ENCODE peak calls at places on chromosomes 16 and 17, in four cellular contexts. One of them, this sample, is unnamed.

GRCh38 chr17:299546-299945 is 53.1 kb downstream of the RPH3AL start:
- DNase-seq in CD4-positive, alpha-beta memory T cell: no peak
- DNase-seq in CD8-positive, alpha-beta memory T cell: no peak
- DNase-seq in IMR-90: no peak
- DNase-seq in this sample: no peak

GRCh38 chr16:27676807-27677206 is 126.9 kb downstream of the KATNIP start:
- DNase-seq in CD4-positive, alpha-beta memory T cell: no peak
- DNase-seq in CD8-positive, alpha-beta memory T cell: no peak
- DNase-seq in IMR-90: peak; percentile 80
- DNase-seq in this sample: peak; percentile 44

GRCh38 chr17:56222255-56222654 is 69.0 kb downstream of the ANKFN1 start:
- DNase-seq in CD4-positive, alpha-beta memory T cell: no peak
- DNase-seq in CD8-positive, alpha-beta memory T cell: no peak
- DNase-seq in IMR-90: peak; percentile 13
- DNase-seq in this sample: peak; percentile 19

GRCh38 chr17:58357312-58358297 is 5.6 kb upstream of the SUPT4H1 start:
- DNase-seq in CD4-positive, alpha-beta memory T cell: no peak
- DNase-seq in CD8-positive, alpha-beta memory T cell: no peak
- DNase-seq in IMR-90: no peak
- DNase-seq in this sample: no peak

GRCh38 chr17:30345527-30346075 is 11.7 kb upstream of the TMIGD1 start:
- DNase-seq in CD4-positive, alpha-beta memory T cell: no peak
- DNase-seq in CD8-positive, alpha-beta memory T cell: no peak
- DNase-seq in IMR-90: no peak
- DNase-seq in this sample: no peak

GRCh38 chr16:22684282-22685161 is 129.4 kb upstream of the HS3ST2 start:
- DNase-seq in CD4-positive, alpha-beta memory T cell: no peak
- DNase-seq in CD8-positive, alpha-beta memory T cell: no peak
- DNase-seq in IMR-90: peak; percentile 40
- DNase-seq in this sample: peak; percentile 49

GRCh38 chr16:14106457-14106856 is 35.3 kb downstream of the MRTFB start:
- DNase-seq in CD4-positive, alpha-beta memory T cell: no peak
- DNase-seq in CD8-positive, alpha-beta memory T cell: no peak
- DNase-seq in IMR-90: peak; percentile 40
- DNase-seq in this sample: no peak

GRCh38 chr17:31470592-31470991 is 79.1 kb downstream of the RAB11FIP4 start:
- DNase-seq in CD4-positive, alpha-beta memory T cell: no peak
- DNase-seq in CD8-positive, alpha-beta memory T cell: no peak
- DNase-seq in IMR-90: no peak
- DNase-seq in this sample: no peak

GRCh38 chr17:6467567-6467966 is 23.3 kb downstream of the PIMREG start:
- DNase-seq in CD4-positive, alpha-beta memory T cell: no peak
- DNase-seq in CD8-positive, alpha-beta memory T cell: no peak
- DNase-seq in IMR-90: no peak
- DNase-seq in this sample: no peak

GRCh38 chr17:6508519-6509294 is 47.6 kb downstream of the PITPNM3 start:
- DNase-seq in CD4-positive, alpha-beta memory T cell: no peak
- DNase-seq in CD8-positive, alpha-beta memory T cell: no peak
- DNase-seq in IMR-90: no peak
- DNase-seq in this sample: no peak

GRCh38 chr16:46757339-46758050 is 9.4 kb upstream of the MYLK3 start:
- DNase-seq in CD4-positive, alpha-beta memory T cell: no peak
- DNase-seq in CD8-positive, alpha-beta memory T cell: no peak
- DNase-seq in IMR-90: peak; percentile 7
- DNase-seq in this sample: no peak

GRCh38 chr16:48499822-48500440 is 110.0 kb downstream of the N4BP1 start:
- DNase-seq in CD4-positive, alpha-beta memory T cell: no peak
- DNase-seq in CD8-positive, alpha-beta memory T cell: no peak
- DNase-seq in IMR-90: peak; percentile 93
- DNase-seq in this sample: peak; percentile 98

GRCh38 chr17:12553625-12554024 is 112.1 kb upstream of the MYOCD start:
- DNase-seq in CD4-positive, alpha-beta memory T cell: no peak
- DNase-seq in CD8-positive, alpha-beta memory T cell: no peak
- DNase-seq in IMR-90: peak; percentile 12
- DNase-seq in this sample: no peak

GRCh38 chr17:28253663-28254062 is 65.3 kb upstream of the TMEM97 start:
- DNase-seq in CD4-positive, alpha-beta memory T cell: no peak
- DNase-seq in CD8-positive, alpha-beta memory T cell: no peak
- DNase-seq in IMR-90: no peak
- DNase-seq in this sample: no peak

GRCh38 chr17:77827461-77827968 is 131.0 kb upstream of the TNRC6C start:
- DNase-seq in CD4-positive, alpha-beta memory T cell: no peak
- DNase-seq in CD8-positive, alpha-beta memory T cell: no peak
- DNase-seq in IMR-90: no peak
- DNase-seq in this sample: no peak

GRCh38 chr17:75565066-75565465 is 22.5 kb upstream of the MYO15B start:
- DNase-seq in CD4-positive, alpha-beta memory T cell: no peak
- DNase-seq in CD8-positive, alpha-beta memory T cell: no peak
- DNase-seq in IMR-90: peak; percentile 15
- DNase-seq in this sample: peak; percentile 25

GRCh38 chr16:27724491-27724878 is 174.5 kb downstream of the KATNIP start:
- DNase-seq in CD4-positive, alpha-beta memory T cell: no peak
- DNase-seq in CD8-positive, alpha-beta memory T cell: no peak
- DNase-seq in IMR-90: no peak
- DNase-seq in this sample: peak; percentile 54

GRCh38 chr16:85615014-85615851 is 2.1 kb downstream of the GSE1 start:
- DNase-seq in CD4-positive, alpha-beta memory T cell: no peak
- DNase-seq in CD8-positive, alpha-beta memory T cell: peak; percentile 54
- DNase-seq in IMR-90: no peak
- DNase-seq in this sample: peak; percentile 8

GRCh38 chr16:10581507-10581906 is 1.1 kb upstream of the EMP2 start:
- DNase-seq in CD4-positive, alpha-beta memory T cell: no peak
- DNase-seq in CD8-positive, alpha-beta memory T cell: no peak
- DNase-seq in IMR-90: peak; percentile 29
- DNase-seq in this sample: peak; percentile 19

GRCh38 chr17:33292981-33293867 is at the start of gene ASIC2:
- DNase-seq in CD4-positive, alpha-beta memory T cell: no peak
- DNase-seq in CD8-positive, alpha-beta memory T cell: no peak
- DNase-seq in IMR-90: peak; percentile 4
- DNase-seq in this sample: no peak

GRCh38 chr17:17086585-17086984 is 44.3 kb downstream of the MPRIP start:
- DNase-seq in CD4-positive, alpha-beta memory T cell: no peak
- DNase-seq in CD8-positive, alpha-beta memory T cell: no peak
- DNase-seq in IMR-90: no peak
- DNase-seq in this sample: no peak

GRCh38 chr17:64685705-64686104 is 23.6 kb upstream of the SMURF2 start:
- DNase-seq in CD4-positive, alpha-beta memory T cell: no peak
- DNase-seq in CD8-positive, alpha-beta memory T cell: no peak
- DNase-seq in IMR-90: no peak
- DNase-seq in this sample: no peak

GRCh38 chr17:41593306-41594095 is 6.8 kb upstream of the KRT14 start:
- DNase-seq in CD4-positive, alpha-beta memory T cell: no peak
- DNase-seq in CD8-positive, alpha-beta memory T cell: no peak
- DNase-seq in IMR-90: no peak
- DNase-seq in this sample: no peak

GRCh38 chr16:89944773-89945172 is 3.8 kb upstream of the DEF8 start:
- DNase-seq in CD4-positive, alpha-beta memory T cell: no peak
- DNase-seq in CD8-positive, alpha-beta memory T cell: no peak
- DNase-seq in IMR-90: no peak
- DNase-seq in this sample: no peak

GRCh38 chr17:2092253-2092652 is 37.4 kb downstream of the HIC1 start:
- DNase-seq in CD4-positive, alpha-beta memory T cell: no peak
- DNase-seq in CD8-positive, alpha-beta memory T cell: no peak
- DNase-seq in IMR-90: no peak
- DNase-seq in this sample: no peak

GRCh38 chr16:70298988-70299938 is at the start of gene DDX19B:
- DNase-seq in CD4-positive, alpha-beta memory T cell: peak; percentile 57
- DNase-seq in CD8-positive, alpha-beta memory T cell: peak; percentile 57
- DNase-seq in IMR-90: peak; percentile 64
- DNase-seq in this sample: peak; percentile 68

GRCh38 chr16:85157813-85158701 is 45.8 kb upstream of the CIBAR2 start:
- DNase-seq in CD4-positive, alpha-beta memory T cell: peak; percentile 12
- DNase-seq in CD8-positive, alpha-beta memory T cell: peak; percentile 49
- DNase-seq in IMR-90: no peak
- DNase-seq in this sample: no peak

GRCh38 chr16:80176114-80176513 is 364.7 kb upstream of the DYNLRB2 start:
- DNase-seq in CD4-positive, alpha-beta memory T cell: no peak
- DNase-seq in CD8-positive, alpha-beta memory T cell: no peak
- DNase-seq in IMR-90: no peak
- DNase-seq in this sample: no peak

DNA sequence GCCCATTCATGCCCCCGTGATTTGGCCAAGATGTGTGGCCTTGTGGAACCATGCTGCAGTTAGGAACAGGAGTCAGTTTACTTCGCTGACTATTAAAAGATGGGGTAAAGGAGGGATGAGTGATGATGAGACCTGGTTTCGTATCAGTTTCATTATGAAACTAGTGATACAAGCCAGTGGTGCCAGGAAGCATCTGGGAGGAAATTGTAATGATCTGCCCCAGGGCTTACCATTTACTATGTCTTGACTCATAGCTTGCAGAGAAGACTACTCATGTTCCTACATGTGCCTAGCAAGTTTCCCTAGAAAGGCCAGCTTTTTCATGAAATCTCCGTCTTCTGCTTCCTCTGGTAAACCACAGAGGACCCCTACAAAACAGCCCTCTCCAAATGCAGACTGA is 23.2 kb downstream of the CDH3 start:
- DNase-seq in CD4-positive, alpha-beta memory T cell: no peak
- DNase-seq in CD8-positive, alpha-beta memory T cell: no peak
- DNase-seq in IMR-90: peak; percentile 5
- DNase-seq in this sample: no peak
- H3K4me3 ChIP-seq in CD4-positive, alpha-beta memory T cell: no peak overlapping the region
- H3K4me3 ChIP-seq in CD8-positive, alpha-beta memory T cell: no peak overlapping the region
- H3K4me3 ChIP-seq in IMR-90: no peak overlapping the region
- H3K4me3 ChIP-seq in this sample: no peak overlapping the region

GRCh38 chr17:82372591-82373452 is 1.3 kb downstream of the UTS2R start:
- DNase-seq in CD4-positive, alpha-beta memory T cell: no peak
- DNase-seq in CD8-positive, alpha-beta memory T cell: no peak
- DNase-seq in IMR-90: no peak
- DNase-seq in this sample: no peak

GRCh38 chr17:82369211-82369610 is 2.4 kb upstream of the UTS2R start:
- DNase-seq in CD4-positive, alpha-beta memory T cell: no peak
- DNase-seq in CD8-positive, alpha-beta memory T cell: no peak
- DNase-seq in IMR-90: no peak
- DNase-seq in this sample: no peak

GRCh38 chr17:82372063-82372590 is 562 bp downstream of the UTS2R start:
- DNase-seq in CD4-positive, alpha-beta memory T cell: no peak
- DNase-seq in CD8-positive, alpha-beta memory T cell: no peak
- DNase-seq in IMR-90: no peak
- DNase-seq in this sample: no peak

GRCh38 chr17:82371333-82372062 is at the start of gene UTS2R:
- DNase-seq in CD4-positive, alpha-beta memory T cell: no peak
- DNase-seq in CD8-positive, alpha-beta memory T cell: no peak
- DNase-seq in IMR-90: no peak
- DNase-seq in this sample: no peak

GRCh38 chr17:82370471-82371332 is 863 bp upstream of the UTS2R start:
- DNase-seq in CD4-positive, alpha-beta memory T cell: no peak
- DNase-seq in CD8-positive, alpha-beta memory T cell: no peak
- DNase-seq in IMR-90: no peak
- DNase-seq in this sample: peak; percentile 7
- H3K4me3 ChIP-seq in CD4-positive, alpha-beta memory T cell: peak overlapping the region; percentile 36
- H3K4me3 ChIP-seq in CD8-positive, alpha-beta memory T cell: peak overlapping the region; percentile 41
- H3K4me3 ChIP-seq in IMR-90: peak overlapping the region; percentile 7
- H3K4me3 ChIP-seq in this sample: peak overlapping the region; percentile 48

GRCh38 chr17:44899074-44899782 is at the start of gene EFTUD2:
- DNase-seq in CD4-positive, alpha-beta memory T cell: peak; percentile 96
- DNase-seq in CD8-positive, alpha-beta memory T cell: peak; percentile 96
- DNase-seq in IMR-90: peak; percentile 84
- DNase-seq in this sample: peak; percentile 91

GRCh38 chr17:44892250-44892649 is 7.0 kb downstream of the EFTUD2 start:
- DNase-seq in CD4-positive, alpha-beta memory T cell: no peak
- DNase-seq in CD8-positive, alpha-beta memory T cell: no peak
- DNase-seq in IMR-90: no peak
- DNase-seq in this sample: no peak

GRCh38 chr17:44889003-44889402 is 10.2 kb downstream of the EFTUD2 start:
- DNase-seq in CD4-positive, alpha-beta memory T cell: no peak
- DNase-seq in CD8-positive, alpha-beta memory T cell: no peak
- DNase-seq in IMR-90: no peak
- DNase-seq in this sample: no peak

GRCh38 chr17:44898768-44899073 is 524 bp downstream of the EFTUD2 start:
- DNase-seq in CD4-positive, alpha-beta memory T cell: no peak
- DNase-seq in CD8-positive, alpha-beta memory T cell: no peak
- DNase-seq in IMR-90: no peak
- DNase-seq in this sample: no peak

GRCh38 chr17:44894642-44895041 is 4.6 kb downstream of the EFTUD2 start:
- DNase-seq in CD4-positive, alpha-beta memory T cell: no peak
- DNase-seq in CD8-positive, alpha-beta memory T cell: no peak
- DNase-seq in IMR-90: no peak
- DNase-seq in this sample: no peak
- H3K4me3 ChIP-seq in CD4-positive, alpha-beta memory T cell: no peak overlapping the region
- H3K4me3 ChIP-seq in CD8-positive, alpha-beta memory T cell: no peak overlapping the region
- H3K4me3 ChIP-seq in IMR-90: no peak overlapping the region
- H3K4me3 ChIP-seq in this sample: no peak overlapping the region

GRCh38 chr16:29712770-29713169 is 33.0 kb downstream of the C16orf54 start:
- DNase-seq in CD4-positive, alpha-beta memory T cell: no peak
- DNase-seq in CD8-positive, alpha-beta memory T cell: no peak
- DNase-seq in IMR-90: no peak
- DNase-seq in this sample: no peak

GRCh38 chr16:29714972-29715371 is 30.8 kb downstream of the C16orf54 start:
- DNase-seq in CD4-positive, alpha-beta memory T cell: no peak
- DNase-seq in CD8-positive, alpha-beta memory T cell: no peak
- DNase-seq in IMR-90: no peak
- DNase-seq in this sample: no peak

GRCh38 chr16:29708917-29709600 is 30.1 kb downstream of the QPRT start:
- DNase-seq in CD4-positive, alpha-beta memory T cell: no peak
- DNase-seq in CD8-positive, alpha-beta memory T cell: no peak
- DNase-seq in IMR-90: no peak
- DNase-seq in this sample: no peak

GRCh38 chr16:29714396-29714795 is 31.4 kb downstream of the C16orf54 start:
- DNase-seq in CD4-positive, alpha-beta memory T cell: no peak
- DNase-seq in CD8-positive, alpha-beta memory T cell: no peak
- DNase-seq in IMR-90: no peak
- DNase-seq in this sample: no peak

DNA sequence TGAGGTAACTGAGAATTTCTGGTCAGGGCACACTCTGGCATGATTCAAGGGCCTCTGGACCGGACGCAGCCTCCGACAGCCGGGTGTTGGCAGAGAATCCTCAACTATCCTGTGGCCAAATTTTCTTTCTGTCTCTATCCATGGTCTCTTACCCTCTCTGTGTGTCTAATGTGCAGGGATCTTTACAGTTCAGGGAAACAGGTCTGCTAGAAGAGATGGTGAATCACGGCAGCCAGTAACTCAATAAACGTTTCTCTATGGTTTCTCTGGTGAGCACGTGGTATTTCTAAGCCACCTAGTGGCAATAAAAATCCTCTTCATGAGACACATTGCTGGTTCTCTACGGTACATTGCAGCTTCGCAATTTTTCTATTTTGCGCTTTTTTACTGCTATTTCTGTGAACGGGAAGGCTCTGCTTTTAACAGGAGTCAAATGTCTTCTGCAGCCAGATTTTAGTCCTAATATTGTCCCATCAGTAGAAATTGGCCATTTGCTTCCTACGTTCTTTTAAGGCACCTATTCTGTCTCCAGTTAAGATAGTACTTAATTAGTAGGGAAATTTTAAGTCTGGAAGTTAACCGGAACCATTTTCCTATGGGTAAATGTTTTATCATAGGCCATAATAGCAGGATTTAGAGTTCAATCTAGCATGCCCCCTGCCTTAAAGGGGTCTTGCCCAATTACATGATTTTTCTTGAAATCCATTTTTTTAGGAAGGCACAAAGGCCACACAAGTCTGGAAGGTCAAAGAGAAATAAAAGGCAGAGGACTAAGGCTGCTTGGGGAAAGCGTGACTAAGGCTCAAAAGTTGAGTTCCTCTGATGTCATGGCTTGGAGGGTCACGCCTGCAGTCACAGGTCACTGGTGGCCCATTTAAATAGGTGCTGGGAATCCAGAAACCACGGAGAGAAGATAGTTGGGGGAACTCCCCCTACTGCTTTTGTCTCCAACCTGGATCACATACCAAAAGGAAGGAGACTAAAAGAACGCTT is 31.5 kb downstream of the QPRT start:
- DNase-seq in CD4-positive, alpha-beta memory T cell: peak; percentile 69
- DNase-seq in CD8-positive, alpha-beta memory T cell: peak; percentile 65
- DNase-seq in IMR-90: peak; percentile 79
- DNase-seq in this sample: peak; percentile 82
- H3K4me3 ChIP-seq in CD4-positive, alpha-beta memory T cell: no peak overlapping the region
- H3K4me3 ChIP-seq in CD8-positive, alpha-beta memory T cell: no peak overlapping the region
- H3K4me3 ChIP-seq in IMR-90: no peak overlapping the region
- H3K4me3 ChIP-seq in this sample: no peak overlapping the region